ENCODE peak calls at places on chromosome 13, in six cellular contexts. One of them, this sample, is unnamed. For H3K27me3, the result is how much of the 10 kb centered on the place peaks cover.

GRCh38 chr13:99311748-99312492 is 4.7 kb upstream of the GPR183 start:
- DNase-seq in brain microvascular endothelial cell: no peak
- DNase-seq in colonic mucosa: no peak
- DNase-seq in ovary: peak
- DNase-seq in GM23338: no peak
- DNase-seq in breast epithelium: no peak
- DNase-seq in this sample: no peak

GRCh38 chr13:23687614-23688013 is 117.4 kb downstream of the TNFRSF19 start:
- DNase-seq in ovary: no peak
- DNase-seq in colonic mucosa: no peak
- DNase-seq in breast epithelium: no peak
- DNase-seq in brain microvascular endothelial cell: no peak
- DNase-seq in GM23338: no peak
- DNase-seq in this sample: no peak

GRCh38 chr13:104837756-104838155 is 1697.7 kb downstream of the EFNB2 start:
- DNase-seq in GM23338: no peak
- DNase-seq in breast epithelium: no peak
- DNase-seq in brain microvascular endothelial cell: no peak
- DNase-seq in ovary: no peak
- DNase-seq in colonic mucosa: no peak
- DNase-seq in this sample: no peak

GRCh38 chr13:44140146-44140545 is 233.5 kb upstream of the SERP2 start:
- DNase-seq in GM23338: peak
- DNase-seq in colonic mucosa: peak
- DNase-seq in breast epithelium: no peak
- DNase-seq in brain microvascular endothelial cell: no peak
- DNase-seq in ovary: no peak
- DNase-seq in this sample: no peak

GRCh38 chr13:100176781-100177389 is 88.0 kb downstream of the PCCA start:
- DNase-seq in colonic mucosa: no peak
- DNase-seq in ovary: no peak
- DNase-seq in brain microvascular endothelial cell: peak
- DNase-seq in GM23338: no peak
- DNase-seq in breast epithelium: no peak
- DNase-seq in this sample: no peak

GRCh38 chr13:25677956-25678355 is 306.2 kb downstream of the ATP8A2 start:
- DNase-seq in brain microvascular endothelial cell: no peak
- DNase-seq in GM23338: no peak
- DNase-seq in colonic mucosa: no peak
- DNase-seq in breast epithelium: no peak
- DNase-seq in ovary: no peak
- DNase-seq in this sample: no peak

GRCh38 chr13:25217023-25217909 is 45.2 kb upstream of the AMER2 start:
- DNase-seq in GM23338: no peak
- DNase-seq in brain microvascular endothelial cell: peak
- DNase-seq in breast epithelium: no peak
- DNase-seq in colonic mucosa: no peak
- DNase-seq in ovary: no peak
- DNase-seq in this sample: no peak

GRCh38 chr13:28582892-28583240 is 76.1 kb upstream of the POMP start:
- DNase-seq in breast epithelium: no peak
- DNase-seq in colonic mucosa: no peak
- DNase-seq in ovary: no peak
- DNase-seq in GM23338: no peak
- DNase-seq in brain microvascular endothelial cell: no peak
- DNase-seq in this sample: no peak

GRCh38 chr13:111281751-111282311 is 38.6 kb upstream of the TEX29 start:
- DNase-seq in breast epithelium: no peak
- DNase-seq in GM23338: no peak
- DNase-seq in ovary: no peak
- DNase-seq in brain microvascular endothelial cell: peak
- DNase-seq in colonic mucosa: no peak
- DNase-seq in this sample: no peak

GRCh38 chr13:112077729-112078128 is 10.8 kb downstream of the SOX1 start:
- DNase-seq in ovary: no peak
- DNase-seq in brain microvascular endothelial cell: no peak
- DNase-seq in colonic mucosa: no peak
- DNase-seq in breast epithelium: no peak
- DNase-seq in GM23338: no peak
- DNase-seq in this sample: no peak

GRCh38 chr13:27131202-27131623 is 40.4 kb downstream of the USP12 start:
- DNase-seq in ovary: no peak
- DNase-seq in breast epithelium: no peak
- DNase-seq in brain microvascular endothelial cell: no peak
- DNase-seq in GM23338: peak
- DNase-seq in colonic mucosa: peak
- DNase-seq in this sample: peak

GRCh38 chr13:101751488-101751887 is 299.0 kb downstream of the ITGBL1 start:
- DNase-seq in breast epithelium: no peak
- DNase-seq in GM23338: peak
- DNase-seq in colonic mucosa: no peak
- DNase-seq in ovary: no peak
- DNase-seq in brain microvascular endothelial cell: peak
- DNase-seq in this sample: peak

GRCh38 chr13:97191143-97191542 is 31.0 kb upstream of the MBNL2 start:
- DNase-seq in breast epithelium: no peak
- DNase-seq in GM23338: no peak
- DNase-seq in ovary: no peak
- DNase-seq in brain microvascular endothelial cell: no peak
- DNase-seq in colonic mucosa: peak
- DNase-seq in this sample: no peak

GRCh38 chr13:45623516-45624090 is 8.1 kb upstream of the ERICH6B start:
- DNase-seq in brain microvascular endothelial cell: no peak
- DNase-seq in breast epithelium: no peak
- DNase-seq in GM23338: peak
- DNase-seq in colonic mucosa: no peak
- DNase-seq in ovary: no peak
- DNase-seq in this sample: no peak

GRCh38 chr13:62629618-62630017 is 1214.0 kb upstream of the PCDH20 start:
- DNase-seq in colonic mucosa: no peak
- DNase-seq in brain microvascular endothelial cell: no peak
- DNase-seq in ovary: no peak
- DNase-seq in GM23338: no peak
- DNase-seq in breast epithelium: no peak
- DNase-seq in this sample: no peak

GRCh38 chr13:73748404-73748803 is 385.8 kb downstream of the KLF12 start:
- DNase-seq in ovary: no peak
- DNase-seq in colonic mucosa: no peak
- DNase-seq in GM23338: no peak
- DNase-seq in brain microvascular endothelial cell: no peak
- DNase-seq in breast epithelium: no peak
- DNase-seq in this sample: no peak

GRCh38 chr13:102679449-102680132 is 15.3 kb downstream of the METTL21C start:
- DNase-seq in GM23338: no peak
- DNase-seq in colonic mucosa: no peak
- DNase-seq in brain microvascular endothelial cell: no peak
- DNase-seq in breast epithelium: no peak
- DNase-seq in ovary: no peak
- DNase-seq in this sample: no peak

GRCh38 chr13:96091164-96091931 is 1.4 kb downstream of the HS6ST3 start:
- DNase-seq in breast epithelium: no peak
- DNase-seq in GM23338: peak
- DNase-seq in brain microvascular endothelial cell: no peak
- DNase-seq in ovary: peak
- DNase-seq in colonic mucosa: no peak
- DNase-seq in this sample: no peak
- H3K27me3 ChIP-seq in breast epithelium: half or more
- H3K27me3 ChIP-seq in GM23338: half or more
- H3K27me3 ChIP-seq in brain microvascular endothelial cell: half or more
- H3K27me3 ChIP-seq in ovary: under half
- H3K27me3 ChIP-seq in colonic mucosa: under half
- H3K27me3 ChIP-seq in this sample: under half

GRCh38 chr13:52432456-52432855 is 18.0 kb downstream of the VPS36 start:
- DNase-seq in GM23338: no peak
- DNase-seq in ovary: no peak
- DNase-seq in brain microvascular endothelial cell: no peak
- DNase-seq in colonic mucosa: no peak
- DNase-seq in breast epithelium: no peak
- DNase-seq in this sample: no peak

GRCh38 chr13:52428295-52428694 is 22.1 kb downstream of the VPS36 start:
- DNase-seq in colonic mucosa: no peak
- DNase-seq in breast epithelium: no peak
- DNase-seq in ovary: no peak
- DNase-seq in brain microvascular endothelial cell: peak
- DNase-seq in GM23338: no peak
- DNase-seq in this sample: no peak
- H3K27ac ChIP-seq in colonic mucosa: no peak
- H3K27ac ChIP-seq in breast epithelium: no peak
- H3K27ac ChIP-seq in ovary: no peak
- H3K27ac ChIP-seq in brain microvascular endothelial cell: peak
- H3K27ac ChIP-seq in GM23338: no peak
- H3K27ac ChIP-seq in this sample: no peak

DNA sequence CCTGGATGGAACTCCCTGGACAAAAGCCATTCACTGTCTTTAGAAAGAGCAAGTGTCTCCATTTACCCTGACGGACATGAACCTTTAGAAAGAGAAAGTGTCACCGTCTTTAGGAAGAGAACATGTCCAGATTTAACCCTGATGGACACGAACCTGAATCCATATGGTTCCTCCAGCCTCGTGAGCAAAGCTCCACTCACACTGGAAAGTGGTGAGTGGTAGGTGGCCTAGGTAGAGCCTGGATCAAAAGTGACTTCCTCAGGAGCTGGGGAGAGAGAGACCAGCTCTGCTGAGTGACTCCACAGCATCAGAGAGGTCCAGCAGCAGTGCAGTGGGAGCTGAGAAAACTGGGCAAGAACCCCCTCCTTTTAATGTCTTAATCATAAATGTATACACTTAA is 59.8 kb upstream of the IRS2 start:
- DNase-seq in brain microvascular endothelial cell: no peak
- DNase-seq in breast epithelium: no peak
- DNase-seq in ovary: no peak
- DNase-seq in colonic mucosa: no peak
- DNase-seq in GM23338: no peak
- DNase-seq in this sample: no peak
- H3K27me3 ChIP-seq in brain microvascular endothelial cell: under half
- H3K27me3 ChIP-seq in breast epithelium: under half
- H3K27me3 ChIP-seq in ovary: under half
- H3K27me3 ChIP-seq in colonic mucosa: under half
- H3K27me3 ChIP-seq in GM23338: under half
- H3K27me3 ChIP-seq in this sample: under half

DNA sequence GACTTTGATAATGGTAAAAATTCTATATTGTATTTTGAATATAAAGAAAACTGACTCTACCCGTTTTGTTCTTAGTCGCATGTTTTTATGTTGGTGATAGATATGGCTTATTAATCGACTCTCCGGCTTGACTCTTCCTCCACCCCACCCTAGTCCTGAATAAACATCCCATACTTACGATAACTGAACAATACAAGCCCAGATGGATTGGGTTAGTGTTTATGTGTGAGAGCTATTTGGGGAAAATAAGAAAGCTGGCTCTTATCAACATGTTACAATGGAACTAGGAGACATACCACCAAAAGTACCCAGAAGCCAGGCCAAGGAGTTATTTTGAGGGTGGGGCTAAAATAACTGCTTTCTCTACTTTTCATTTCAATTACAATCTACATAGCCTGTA is 796.3 kb downstream of the DIAPH3 start:
- DNase-seq in ovary: no peak
- DNase-seq in breast epithelium: no peak
- DNase-seq in colonic mucosa: no peak
- DNase-seq in brain microvascular endothelial cell: no peak
- DNase-seq in GM23338: no peak
- DNase-seq in this sample: no peak
- H3K27ac ChIP-seq in ovary: no peak
- H3K27ac ChIP-seq in breast epithelium: no peak
- H3K27ac ChIP-seq in colonic mucosa: no peak
- H3K27ac ChIP-seq in brain microvascular endothelial cell: no peak
- H3K27ac ChIP-seq in GM23338: no peak
- H3K27ac ChIP-seq in this sample: no peak

This sample was measured in PC-9.